ENCODE peak calls at places on chromosomes 6 and 20, in four cellular contexts. V is ELF-1; J is effector memory CD4-positive, alpha-beta T cell; B is GM12865. G is an unnamed sample.

GRCh38 chr6:43107344-43108062 is 31.4 kb downstream of the PTK7 start:
- DNase-seq in B (no peak), J (no peak), V (no peak), G (no peak)

GRCh38 chr6:166313255-166314070 is 5.3 kb upstream of the PRR18 start:
- DNase-seq in B (peak), V (peak), J (peak), G (peak)

GRCh38 chr20:53707341-53708102 is 113.9 kb upstream of the ZNF217 start:
- DNase-seq in J (no peak), V (no peak), B (peak), G (no peak)

GRCh38 chr20:22447448-22447778 is 137.0 kb downstream of the FOXA2 start:
- DNase-seq in V (no peak), J (no peak), B (no peak), G (no peak)

GRCh38 chr6:96809119-96809518 is 28.2 kb downstream of the GPR63 start:
- DNase-seq in V (no peak), J (no peak), B (no peak), G (no peak)

GRCh38 chr6:153309666-153310065 is 178.6 kb upstream of the RGS17 start:
- DNase-seq in V (no peak), J (no peak), B (no peak), G (no peak)

GRCh38 chr6:146741609-146742008 is 142.8 kb downstream of the ADGB start:
- DNase-seq in B (no peak), J (no peak), V (no peak), G (no peak)

GRCh38 chr6:77678048-77678447 is 25.2 kb downstream of the MEI4 start:
- DNase-seq in J (no peak), B (no peak), V (no peak), G (no peak)

GRCh38 chr6:6654599-6655575 is 66.4 kb downstream of the LY86 start:
- DNase-seq in V (no peak), B (no peak), J (no peak), G (no peak)

GRCh38 chr6:51959744-51960383 is 127.5 kb downstream of the PKHD1 start:
- DNase-seq in B (peak), J (no peak), V (peak), G (no peak)

GRCh38 chr20:1845701-1846100 is 49.5 kb upstream of the SIRPA start:
- DNase-seq in J (no peak), B (no peak), V (no peak), G (no peak)